ENCODE peak calls at places on chromosomes 5 and 9, in eight cellular contexts. J, B, S, G, E, F, D and Z are unnamed samples.

GRCh38 chr5:164360589-164360988 is 855.2 kb downstream of the MAT2B start:
- DNase-seq in J (peak; percentile 6), B (peak; percentile 3), S (peak; percentile 63), G (no peak), E (no peak), F (no peak), D (no peak), Z (peak; percentile 24)

GRCh38 chr5:172866802-172867748 is 33.0 kb downstream of the ERGIC1 start:
- DNase-seq in J (peak; percentile 38), B (no peak), S (peak; percentile 31), G (no peak), E (no peak), F (no peak), D (no peak), Z (peak; percentile 61)

GRCh38 chr9:121367651-121368510 is 2.2 kb downstream of the STOM start:
- DNase-seq in J (peak; percentile 29), B (peak; percentile 72), S (no peak), G (no peak), E (no peak), F (no peak), D (no peak), Z (no peak)

GRCh38 chr5:66945389-66946349 is 250.9 kb downstream of the CD180 start:
- DNase-seq in J (peak; percentile 20), B (no peak), S (peak; percentile 24), G (no peak), E (no peak), F (no peak), D (no peak), Z (peak; percentile 13)

GRCh38 chr5:38329132-38329715 is 70.9 kb downstream of the EGFLAM start:
- DNase-seq in J (peak; percentile 43), B (peak; percentile 36), S (no peak), G (peak; percentile 5), E (no peak), F (peak; percentile 72), D (no peak), Z (peak; percentile 88)

GRCh38 chr9:636931-637591 is 204.4 kb upstream of the DMRT1 start:
- DNase-seq in J (no peak), B (no peak), S (peak; percentile 19), G (no peak), E (no peak), F (no peak), D (no peak), Z (no peak)

GRCh38 chr5:54993318-54993717 is 7.9 kb upstream of the ESM1 start:
- DNase-seq in J (peak; percentile 41), B (peak; percentile 33), S (peak; percentile 38), G (no peak), E (no peak), F (no peak), D (no peak), Z (no peak)

GRCh38 chr9:109886617-109887016 is 106.6 kb downstream of the PALM2AKAP2 start:
- DNase-seq in J (no peak), B (no peak), S (no peak), G (no peak), E (no peak), F (peak; percentile 43), D (no peak), Z (no peak)

GRCh38 chr5:54024466-54024865 is 285.9 kb downstream of the ARL15 start:
- DNase-seq in J (peak; percentile 62), B (peak; percentile 72), S (peak; percentile 85), G (peak; percentile 36), E (no peak), F (peak; percentile 42), D (no peak), Z (peak; percentile 47)

GRCh38 chr5:137491121-137491520 is 8.0 kb downstream of the SPOCK1 start:
- DNase-seq in J (no peak), B (no peak), S (peak; percentile 38), G (peak; percentile 13), E (no peak), F (peak; percentile 56), D (no peak), Z (peak; percentile 34)

GRCh38 chr9:17003576-17004240 is 131.1 kb upstream of the CNTLN start:
- DNase-seq in J (peak; percentile 87), B (peak; percentile 69), S (peak; percentile 83), G (no peak), E (no peak), F (no peak), D (no peak), Z (no peak)

GRCh38 chr9:128921881-128922763 is 1.3 kb downstream of the PHYHD1 start:
- DNase-seq in J (peak; percentile 87), B (peak; percentile 58), S (peak; percentile 50), G (no peak), E (no peak), F (no peak), D (peak; percentile 50), Z (no peak)

GRCh38 chr5:127833999-127834953 is 131.1 kb downstream of the CCDC192 start:
- DNase-seq in J (peak; percentile 55), B (peak; percentile 60), S (no peak), G (no peak), E (no peak), F (no peak), D (no peak), Z (no peak)

GRCh38 chr5:174729075-174729680 is 4.8 kb downstream of the MSX2 start:
- DNase-seq in J (no peak), B (no peak), S (no peak), G (no peak), E (no peak), F (no peak), D (no peak), Z (no peak)

GRCh38 chr9:124908098-124908497 is 32.8 kb downstream of the GOLGA1 start:
- DNase-seq in J (no peak), B (no peak), S (no peak), G (no peak), E (no peak), F (no peak), D (no peak), Z (no peak)

GRCh38 chr9:14529047-14529446 is 164.2 kb downstream of the ZDHHC21 start:
- DNase-seq in J (no peak), B (no peak), S (no peak), G (no peak), E (no peak), F (no peak), D (no peak), Z (no peak)

GRCh38 chr9:89952401-89952800 is 347.6 kb downstream of the GADD45G start:
- DNase-seq in J (no peak), B (peak; percentile 70), S (peak; percentile 75), G (no peak), E (no peak), F (peak; percentile 49), D (no peak), Z (no peak)

GRCh38 chr5:18048449-18048848 is 414.2 kb downstream of the TAF11L14 start:
- DNase-seq in J (no peak), B (no peak), S (no peak), G (no peak), E (no peak), F (no peak), D (no peak), Z (no peak)

GRCh38 chr9:88355166-88355565 is 33.1 kb upstream of the SPIN1 start:
- DNase-seq in J (peak; percentile 41), B (no peak), S (peak; percentile 31), G (peak; percentile 84), E (no peak), F (peak; percentile 70), D (no peak), Z (peak; percentile 68)

GRCh38 chr9:126482361-126483044 is 131.2 kb upstream of the LMX1B start:
- DNase-seq in J (peak; percentile 63), B (peak; percentile 58), S (peak; percentile 41), G (no peak), E (no peak), F (no peak), D (no peak), Z (no peak)
- TF ChIP-seq CTCF in J (no peak), B (no peak), S (no peak), G (no peak), E (no peak), F (no peak), D (peak; percentile 19), Z (no peak)

DNA sequence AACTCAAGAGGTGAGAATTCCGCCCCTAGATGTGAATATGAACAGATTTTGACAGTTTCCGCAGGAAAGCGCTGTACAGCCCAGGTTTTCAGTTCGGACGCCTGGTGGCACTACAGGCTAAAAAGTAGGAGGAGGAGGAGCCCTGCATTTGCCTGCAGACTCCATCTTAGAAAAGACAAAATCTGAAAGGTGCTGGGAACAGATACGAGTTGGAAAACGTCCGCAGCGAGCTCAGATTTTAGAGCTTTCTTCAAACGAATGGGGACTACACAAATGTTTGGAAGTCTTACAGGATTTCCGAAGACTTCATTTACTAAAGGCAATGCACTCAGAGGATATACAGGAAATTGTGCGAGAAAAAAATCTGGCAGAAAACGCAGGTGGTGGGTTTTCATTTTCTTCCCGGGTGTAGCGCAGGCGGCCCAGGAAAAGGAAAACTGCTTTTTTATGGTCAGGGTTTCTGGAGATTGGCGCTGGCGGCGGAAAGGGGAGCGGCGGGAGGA is 9.9 kb upstream of the PCDHB2 start:
- DNase-seq in J (peak; percentile 34), B (peak; percentile 56), S (peak; percentile 9), G (peak; percentile 39), E (no peak), F (peak; percentile 59), D (no peak), Z (peak; percentile 49)
- TF ChIP-seq CTCF in J (peak; percentile 51), B (peak; percentile 60), S (peak; percentile 31), G (peak; percentile 63), E (no peak), F (peak; percentile 92), D (peak; percentile 68), Z (peak; percentile 59)

GRCh38 chr5:102554728-102555127 is 55.9 kb upstream of the SLCO6A1 start:
- DNase-seq in J (no peak), B (no peak), S (no peak), G (no peak), E (no peak), F (peak; percentile 9), D (no peak), Z (peak; percentile 33)
- TF ChIP-seq CTCF in J (no peak), B (no peak), S (no peak), G (peak; percentile 40), E (no peak), F (no peak), D (peak; percentile 40), Z (peak; percentile 8)

GRCh38 chr5:16849821-16850220 is 86.3 kb downstream of the MYO10 start:
- DNase-seq in J (no peak), B (no peak), S (no peak), G (no peak), E (no peak), F (no peak), D (no peak), Z (no peak)

GRCh38 chr5:16842916-16843315 is 93.2 kb downstream of the MYO10 start:
- DNase-seq in J (no peak), B (peak; percentile 37), S (no peak), G (no peak), E (no peak), F (no peak), D (no peak), Z (no peak)

GRCh38 chr5:16849181-16849580 is 86.9 kb downstream of the MYO10 start:
- DNase-seq in J (no peak), B (no peak), S (no peak), G (no peak), E (no peak), F (no peak), D (no peak), Z (no peak)

GRCh38 chr5:16841416-16841815 is 94.7 kb downstream of the MYO10 start:
- DNase-seq in J (peak; percentile 23), B (no peak), S (no peak), G (no peak), E (no peak), F (no peak), D (no peak), Z (no peak)

DNA sequence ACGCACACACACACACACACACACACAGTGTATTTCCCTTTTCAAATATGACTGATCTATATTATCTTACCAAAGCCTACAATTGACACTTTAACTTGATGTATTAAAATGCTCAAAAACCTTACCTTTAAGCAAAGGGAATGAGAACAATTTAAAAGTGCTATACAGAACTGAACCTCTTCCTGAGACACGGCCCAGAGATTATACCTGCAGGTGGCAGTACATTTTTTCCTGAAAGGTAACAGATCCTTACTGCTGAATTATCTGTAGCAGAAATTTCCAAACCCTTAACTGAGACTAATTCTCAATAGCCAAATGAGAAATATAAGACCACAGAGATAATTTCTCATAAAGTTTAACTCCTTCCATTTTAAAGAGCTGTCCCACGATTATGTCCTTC is 91.1 kb downstream of the MYO10 start:
- DNase-seq in J (no peak), B (no peak), S (no peak), G (no peak), E (no peak), F (no peak), D (no peak), Z (peak; percentile 23)
- TF ChIP-seq CTCF in J (no peak), B (no peak), S (no peak), G (peak; percentile 48), E (no peak), F (peak; percentile 29), D (peak; percentile 29), Z (peak; percentile 25)